ENCODE peak calls at places on chromosome 1, in four cellular contexts. M, F, A and K are unnamed samples.
A peak's percentile ranks its signal among the peaks of the same experiment; 100 is the strongest.

GRCh38 chr1:40241372-40241771 is 6.4 kb upstream of the TMCO2 start:
- DNase-seq in M (no peak), F (peak; percentile 27), A (no peak), K (no peak)

GRCh38 chr1:67748630-67749029 is 63.6 kb downstream of the GADD45A start:
- DNase-seq in M (peak; percentile 47), F (peak; percentile 73), A (no peak), K (no peak)

GRCh38 chr1:41613646-41614592 is 129.4 kb upstream of the EDN2 start:
- DNase-seq in M (no peak), F (no peak), A (no peak), K (peak; percentile 70)

GRCh38 chr1:41895552-41895951 is 23.2 kb downstream of the HIVEP3 start:
- DNase-seq in M (no peak), F (no peak), A (no peak), K (no peak)

GRCh38 chr1:201693887-201694614 is 134.9 kb upstream of the IPO9 start:
- DNase-seq in M (no peak), F (no peak), A (no peak), K (no peak)

GRCh38 chr1:12465126-12465525 is 152.9 kb downstream of the DHRS3 start:
- DNase-seq in M (no peak), F (no peak), A (no peak), K (no peak)

GRCh38 chr1:228647523-228648444 is 87.5 kb upstream of the RHOU start:
- DNase-seq in M (no peak), F (no peak), A (peak; percentile 15), K (peak; percentile 35)

GRCh38 chr1:165067829-165068228 is 288.7 kb downstream of the LMX1A start:
- DNase-seq in M (no peak), F (no peak), A (no peak), K (no peak)

GRCh38 chr1:6658359-6658758 is 33.7 kb downstream of the THAP3 start:
- DNase-seq in M (no peak), F (no peak), A (no peak), K (no peak)

GRCh38 chr1:167517535-167518330 is 596 bp downstream of the CD247 start:
- DNase-seq in M (no peak), F (no peak), A (no peak), K (no peak)

GRCh38 chr1:145846191-145846590 is 761 bp downstream of the NUDT17 start:
- DNase-seq in M (no peak), F (peak; percentile 46), A (no peak), K (no peak)

GRCh38 chr1:115454835-115455511 is 116.9 kb upstream of the NGF start:
- DNase-seq in M (no peak), F (no peak), A (no peak), K (no peak)

GRCh38 chr1:147613506-147613905 is 56.8 kb downstream of the ACP6 start:
- DNase-seq in M (no peak), F (no peak), A (no peak), K (no peak)

GRCh38 chr1:168719306-168720111 is 9.5 kb downstream of the DPT start:
- DNase-seq in M (peak; percentile 45), F (no peak), A (no peak), K (no peak)

GRCh38 chr1:2180297-2181245 is 14.0 kb downstream of the FAAP20 start:
- DNase-seq in M (no peak), F (no peak), A (no peak), K (no peak)

GRCh38 chr1:56477164-56478111 is 101.9 kb downstream of the PLPP3 start:
- DNase-seq in M (peak; percentile 17), F (peak; percentile 25), A (peak; percentile 54), K (no peak)

GRCh38 chr1:29805122-29805895 is 569.0 kb downstream of the PTPRU start:
- DNase-seq in M (no peak), F (no peak), A (no peak), K (no peak)

GRCh38 chr1:154176341-154176740 is 15.6 kb downstream of the TPM3 start:
- DNase-seq in M (no peak), F (peak; percentile 86), A (no peak), K (no peak)

GRCh38 chr1:23947366-23947765 is 12.3 kb upstream of the PNRC2 start:
- DNase-seq in M (no peak), F (no peak), A (no peak), K (no peak)

GRCh38 chr1:234313171-234313570 is 60.1 kb upstream of the COA6 start:
- DNase-seq in M (no peak), F (no peak), A (no peak), K (no peak)

GRCh38 chr1:51784997-51785421 is 93.5 kb downstream of the NRDC start:
- DNase-seq in M (no peak), F (no peak), A (no peak), K (no peak)

GRCh38 chr1:24409535-24409934 is 4.0 kb downstream of the STPG1 start:
- DNase-seq in M (no peak), F (peak; percentile 49), A (no peak), K (no peak)

GRCh38 chr1:208007938-208008342 is 97.0 kb upstream of the CD34 start:
- DNase-seq in M (no peak), F (peak; percentile 64), A (no peak), K (no peak)

GRCh38 chr1:153882296-153882912 is 40.4 kb downstream of the GATAD2B start:
- DNase-seq in M (no peak), F (peak; percentile 16), A (no peak), K (no peak)

GRCh38 chr1:76048194-76048593 is 26.4 kb upstream of the ST6GALNAC3 start:
- DNase-seq in M (no peak), F (no peak), A (no peak), K (no peak)

GRCh38 chr1:54107131-54107530 is 45.7 kb downstream of the CDCP2 start:
- DNase-seq in M (no peak), F (no peak), A (no peak), K (no peak)

GRCh38 chr1:245261786-245262185 is 107.0 kb downstream of the KIF26B start:
- DNase-seq in M (no peak), F (no peak), A (no peak), K (no peak)

GRCh38 chr1:204846546-204846945 is 24.1 kb upstream of the NFASC start:
- DNase-seq in M (no peak), F (no peak), A (no peak), K (no peak)

GRCh38 chr1:24294228-24294672 is 24.9 kb upstream of the GRHL3 start:
- DNase-seq in M (no peak), F (peak; percentile 65), A (no peak), K (peak; percentile 88)

GRCh38 chr1:18901952-18902522 is 318 bp downstream of the ALDH4A1 start:
- DNase-seq in M (no peak), F (no peak), A (no peak), K (no peak)

GRCh38 chr1:234672349-234673135 is 62.6 kb upstream of the IRF2BP2 start:
- DNase-seq in M (no peak), F (no peak), A (no peak), K (no peak)

GRCh38 chr1:192968323-192968722 is 90.8 kb downstream of the UCHL5 start:
- DNase-seq in M (no peak), F (peak; percentile 5), A (no peak), K (no peak)

GRCh38 chr1:234108921-234109320 is 204.4 kb downstream of the SLC35F3 start:
- DNase-seq in M (no peak), F (no peak), A (no peak), K (no peak)

GRCh38 chr1:97074771-97075170 is 353.2 kb downstream of the PTBP2 start:
- DNase-seq in M (no peak), F (no peak), A (no peak), K (no peak)

GRCh38 chr1:237042892-237043576 is 1.1 kb downstream of the RYR2 start:
- DNase-seq in M (no peak), F (no peak), A (no peak), K (no peak)

GRCh38 chr1:152998476-152998875 is 3.1 kb upstream of the SPRR3 start:
- DNase-seq in M (no peak), F (no peak), A (no peak), K (no peak)

GRCh38 chr1:37814257-37814656 is 6.2 kb upstream of the YRDC start:
- DNase-seq in M (no peak), F (no peak), A (no peak), K (no peak)

GRCh38 chr1:208980590-208980989 is 602.9 kb upstream of the CAMK1G start:
- DNase-seq in M (no peak), F (peak; percentile 60), A (no peak), K (no peak)

GRCh38 chr1:231950732-231951131 is 324.1 kb downstream of the DISC1 start:
- DNase-seq in M (no peak), F (no peak), A (no peak), K (no peak)
- TF ChIP-seq POLR2AphosphoS5 in M (no peak), F (no peak), A (no peak), K (no peak)

GRCh38 chr1:47181095-47181954 is 8.5 kb downstream of the PDZK1IP1 start:
- DNase-seq in M (no peak), F (peak; percentile 43), A (no peak), K (no peak)
- TF ChIP-seq EZH2 in M (no peak), F (no peak), A (no peak), K (no peak)

GRCh38 chr1:3772027-3772714 is 378 bp upstream of the SMIM1 start:
- DNase-seq in M (no peak), F (peak; percentile 72), A (peak; percentile 77), K (peak; percentile 18)
- TF ChIP-seq POLR2AphosphoS5 in M (no peak), F (no peak), A (no peak), K (peak; percentile 54)

GRCh38 chr1:77281491-77282186 is at the start of gene AK5:
- DNase-seq in M (no peak), F (peak; percentile 59), A (no peak), K (no peak)
- TF ChIP-seq EZH2 in M (no peak), F (no peak), A (peak; percentile 68), K (no peak)

GRCh38 chr1:59814180-59814900 is 409 bp upstream of the HOOK1 start:
- DNase-seq in M (peak; percentile 94), F (no peak), A (peak; percentile 91), K (no peak)
- TF ChIP-seq POLR2AphosphoS5 in M (peak; percentile 30), F (no peak), A (peak; percentile 73), K (no peak)

DNA sequence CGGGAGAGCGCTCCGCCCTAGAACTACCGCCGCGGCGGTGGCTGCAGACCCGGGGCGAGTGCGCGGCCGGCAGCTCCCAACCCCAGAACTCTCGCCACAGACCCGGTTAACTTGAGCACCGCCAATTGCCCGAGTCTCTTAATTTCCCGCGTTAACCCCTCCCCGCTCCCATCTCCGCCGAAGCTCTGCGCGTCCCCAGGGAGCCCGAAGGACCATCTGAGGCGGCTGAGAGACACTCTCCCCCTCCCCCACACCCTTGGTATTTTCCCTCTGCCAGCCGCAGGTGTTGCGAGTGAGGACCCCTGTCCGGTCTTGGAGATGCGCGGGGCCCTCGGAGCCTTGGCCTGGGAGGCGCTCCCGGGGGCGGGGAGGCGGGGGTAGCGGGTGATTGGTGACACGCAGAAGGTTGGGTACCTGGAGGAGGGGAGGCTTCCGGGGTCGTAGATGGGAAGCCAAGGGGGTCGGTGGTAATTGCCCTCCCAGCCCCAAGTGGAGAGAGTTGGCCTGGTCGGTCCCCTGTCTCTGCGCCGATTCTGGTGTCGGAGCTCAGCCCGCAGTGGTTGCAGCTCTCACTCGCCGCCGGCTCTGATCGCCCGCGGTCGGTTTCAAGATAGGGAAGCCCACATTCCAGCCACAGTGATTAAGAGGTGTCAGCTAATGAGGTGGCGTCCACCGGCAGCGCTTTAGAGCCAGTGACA is 858 bp upstream of the SUSD4 start:
- DNase-seq in M (no peak), F (no peak), A (no peak), K (no peak)
- TF ChIP-seq EZH2 in M (no peak), F (peak; percentile 90), A (peak; percentile 37), K (no peak)